ENCODE peak calls at places on chromosome 16, in eight cellular contexts. J is uterus; D is CD8-positive, alpha-beta T cell; Y is lung; K is heart right ventricle; T is colonic mucosa; B is thoracic aorta; C is sigmoid colon. I is an unnamed sample. For H3K4me1, the result is how much of the 10 kb centered on the place peaks cover.

GRCh38 chr16:28149016-28149888 is 62.5 kb downstream of the XPO6 start:
- DNase-seq in J (no peak), D (no peak), Y (no peak), K (no peak), T (no peak), B (no peak), C (no peak), I (no peak)

GRCh38 chr16:29744541-29745101 is 1.2 kb downstream of the C16orf54 start:
- DNase-seq in J (no peak), D (no peak), Y (no peak), K (no peak), T (no peak), B (no peak), C (no peak), I (no peak)

GRCh38 chr16:51129105-51129504 is 22.0 kb downstream of the SALL1 start:
- DNase-seq in J (no peak), D (no peak), Y (no peak), K (no peak), T (no peak), B (no peak), C (no peak), I (no peak)

GRCh38 chr16:84091460-84091859 is 25.3 kb downstream of the MBTPS1 start:
- DNase-seq in J (no peak), D (no peak), Y (no peak), K (no peak), T (no peak), B (no peak), C (no peak), I (no peak)

GRCh38 chr16:56450275-56450889 is 750 bp downstream of the NUDT21 start:
- DNase-seq in J (no peak), D (no peak), Y (no peak), K (no peak), T (no peak), B (no peak), C (no peak), I (peak)

GRCh38 chr16:50559804-50560514 is 11.8 kb downstream of the NKD1 start:
- DNase-seq in J (no peak), D (no peak), Y (no peak), K (no peak), T (no peak), B (no peak), C (no peak), I (no peak)

GRCh38 chr16:4200781-4201137 is 41.1 kb downstream of the SRL start:
- DNase-seq in J (no peak), D (no peak), Y (no peak), K (no peak), T (no peak), B (no peak), C (no peak), I (no peak)

GRCh38 chr16:87252269-87252970 is 64.8 kb downstream of the C16orf95 start:
- DNase-seq in J (no peak), D (no peak), Y (no peak), K (no peak), T (no peak), B (no peak), C (no peak), I (no peak)

GRCh38 chr16:81928975-81929374 is 82.3 kb downstream of the SDR42E1 start:
- DNase-seq in J (no peak), D (no peak), Y (peak), K (no peak), T (no peak), B (no peak), C (no peak), I (peak)

DNA sequence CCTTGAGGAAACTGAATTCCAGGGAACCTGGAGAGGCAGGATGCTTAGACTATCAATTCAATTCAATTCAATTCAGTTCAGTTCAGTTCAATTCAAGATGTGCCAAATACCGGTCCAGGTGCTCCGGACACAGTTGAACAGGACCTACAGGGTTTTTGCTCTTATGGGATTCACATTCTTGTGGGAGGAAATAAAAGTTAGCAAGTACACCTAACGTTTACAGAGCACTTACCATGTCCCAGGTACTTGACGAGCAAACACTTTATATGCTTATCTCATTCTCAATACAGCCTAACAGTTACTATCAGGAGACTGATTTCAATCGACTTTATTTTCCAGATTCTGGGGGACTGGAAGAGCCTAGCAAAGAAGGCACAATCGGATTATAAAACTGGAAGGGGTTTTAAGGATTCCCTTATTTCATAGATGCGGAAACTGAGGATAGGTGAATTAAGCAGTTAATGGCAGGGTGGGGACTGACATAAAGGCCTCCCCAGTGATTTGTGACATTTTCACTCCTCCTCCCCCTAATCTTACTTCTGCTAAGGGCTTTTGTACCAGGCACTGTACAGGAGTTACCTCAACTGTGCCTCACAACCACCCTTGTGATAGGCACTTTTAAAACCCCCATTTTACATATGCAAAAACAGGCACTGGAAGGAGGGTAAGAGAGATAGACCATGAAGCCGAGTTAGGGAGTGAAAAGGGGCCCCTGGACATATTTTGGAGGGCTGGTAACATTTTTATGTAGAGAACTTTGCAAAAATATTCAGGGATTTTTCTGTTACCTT is 666 bp upstream of the GDE1 start:
- DNase-seq in J (no peak), D (no peak), Y (no peak), K (no peak), T (no peak), B (no peak), C (no peak), I (no peak)
- H3K4me3 ChIP-seq in J (peak), D (peak), Y (no peak), K (peak), T (no peak), B (peak), C (peak), I (peak)

GRCh38 chr16:52436646-52437645 is 110.0 kb downstream of the TOX3 start:
- DNase-seq in J (no peak), D (no peak), Y (no peak), K (no peak), T (no peak), B (no peak), C (no peak), I (no peak)

GRCh38 chr16:52439171-52439701 is 107.7 kb downstream of the TOX3 start:
- DNase-seq in J (no peak), D (no peak), Y (no peak), K (no peak), T (no peak), B (no peak), C (no peak), I (peak)

GRCh38 chr16:52441886-52442285 is 105.1 kb downstream of the TOX3 start:
- DNase-seq in J (no peak), D (no peak), Y (no peak), K (no peak), T (no peak), B (no peak), C (no peak), I (no peak)

GRCh38 chr16:52439750-52440149 is 107.2 kb downstream of the TOX3 start:
- DNase-seq in J (no peak), D (no peak), Y (no peak), K (no peak), T (no peak), B (no peak), C (no peak), I (no peak)

DNA sequence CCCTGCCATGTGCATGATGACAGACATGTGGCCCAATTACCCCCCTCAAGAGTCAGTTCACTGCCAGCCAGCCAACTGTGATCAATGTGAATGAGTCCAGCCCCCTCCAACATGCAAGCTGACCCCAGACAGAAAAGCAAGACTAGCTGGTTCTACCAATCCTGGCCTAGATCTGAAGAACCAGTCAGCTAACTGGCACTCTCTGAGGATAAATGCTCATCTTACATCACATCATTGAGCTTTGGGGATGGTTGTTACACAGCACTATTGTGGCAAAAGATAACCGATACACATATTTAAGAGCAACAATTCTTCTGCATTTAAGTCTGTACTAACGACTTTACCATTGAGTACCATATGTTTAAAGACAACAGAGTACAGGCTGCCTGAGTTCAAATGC is 106.7 kb downstream of the TOX3 start:
- DNase-seq in J (no peak), D (no peak), Y (no peak), K (no peak), T (no peak), B (no peak), C (no peak), I (no peak)
- H3K27ac ChIP-seq in J (no peak), D (no peak), Y (no peak), K (no peak), T (no peak), B (no peak), C (no peak), I (no peak)

DNA sequence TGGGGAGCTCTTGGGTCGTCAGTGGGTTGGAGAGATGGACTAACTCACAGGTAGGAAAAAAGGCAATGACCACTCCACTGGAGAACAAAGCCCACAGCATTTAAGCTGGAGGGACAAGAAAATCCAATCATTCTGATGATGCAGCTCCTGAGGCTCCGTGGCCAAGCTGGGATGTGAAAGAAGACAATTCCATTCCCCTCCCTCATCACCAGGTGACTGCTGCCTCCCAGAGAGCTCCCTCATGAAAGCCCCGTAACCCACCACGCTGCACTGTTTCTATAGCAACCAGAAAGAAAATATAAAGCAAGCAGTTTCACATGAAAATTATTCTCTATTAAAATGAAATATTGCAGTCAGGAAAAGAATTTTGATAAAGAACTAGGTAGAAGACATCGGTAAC is 15.2 kb downstream of the ANKRD11 start:
- DNase-seq in J (no peak), D (no peak), Y (no peak), K (no peak), T (no peak), B (no peak), C (no peak), I (no peak)
- H3K4me1 ChIP-seq in J (under half), D (half or more), Y (under half), K (half or more), T (under half), B (half or more), C (under half), I (under half)

GRCh38 chr16:2003827-2004641 is 5.6 kb downstream of the ZNF598 start:
- DNase-seq in J (peak), D (peak), Y (peak), K (peak), T (peak), B (no peak), C (peak), I (peak)
- H3K4me3 ChIP-seq in J (no peak), D (no peak), Y (no peak), K (peak), T (no peak), B (peak), C (no peak), I (no peak)

I was measured in SJCRH30.